ENCODE peak calls at places on chromosomes 12 and 14, in six cellular contexts. Y is aorta; D is effector memory CD4-positive, alpha-beta T cell; V is heart left ventricle; U is upper lobe of right lung; S is CD8-positive, alpha-beta memory T cell. E is an unnamed sample.

GRCh38 chr14:58822856-58823255 is 185.1 kb downstream of the DACT1 start:
- DNase-seq in Y (no peak), D (no peak), U (no peak), V (no peak), S (no peak), E (no peak)

GRCh38 chr14:53450871-53451270 is 297.7 kb upstream of the DDHD1 start:
- DNase-seq in U (no peak), S (no peak), V (no peak), D (no peak), Y (no peak), E (peak)

GRCh38 chr14:98622208-98623051 is 649.6 kb downstream of the BCL11B start:
- DNase-seq in Y (no peak), D (no peak), S (no peak), V (no peak), U (no peak), E (peak)

GRCh38 chr12:65420941-65421340 is 142.5 kb downstream of the MSRB3 start:
- DNase-seq in U (no peak), S (no peak), D (no peak), Y (no peak), V (no peak), E (no peak)

GRCh38 chr14:100122481-100123215 is 36.8 kb downstream of the DEGS2 start:
- DNase-seq in D (no peak), V (no peak), S (no peak), U (no peak), Y (no peak), E (no peak)

GRCh38 chr12:57334219-57334618 is 83.2 kb upstream of the STAC3 start:
- DNase-seq in U (no peak), Y (no peak), V (no peak), S (no peak), D (no peak), E (no peak)

GRCh38 chr12:52310622-52311281 is 10.4 kb downstream of the KRT83 start:
- DNase-seq in U (no peak), Y (peak), D (no peak), V (no peak), S (no peak), E (peak)

GRCh38 chr12:65123435-65124063 is 2.4 kb upstream of the WIF1 start:
- DNase-seq in V (no peak), U (no peak), D (no peak), Y (no peak), S (no peak), E (no peak)

GRCh38 chr12:68428211-68428610 is 96.0 kb upstream of the MDM1 start:
- DNase-seq in U (no peak), S (no peak), D (no peak), V (no peak), Y (no peak), E (no peak)

GRCh38 chr14:103099081-103099732 is 4.7 kb downstream of the EXOC3L4 start:
- DNase-seq in D (no peak), S (no peak), Y (no peak), V (no peak), U (no peak), E (no peak)

GRCh38 chr12:109179927-109180326 is 63.5 kb downstream of the ACACB start:
- DNase-seq in U (no peak), V (no peak), D (no peak), S (no peak), Y (peak), E (no peak)

GRCh38 chr12:46358325-46358700 is 14.3 kb downstream of the SLC38A2 start:
- DNase-seq in V (no peak), U (no peak), D (no peak), Y (no peak), S (no peak), E (no peak)

GRCh38 chr12:42735869-42736361 is 146.4 kb upstream of the PRICKLE1 start:
- DNase-seq in V (peak), Y (peak), U (no peak), S (no peak), D (no peak), E (no peak)

GRCh38 chr14:50062438-50063039 is 53.8 kb downstream of the VCPKMT start:
- DNase-seq in Y (no peak), U (peak), D (peak), V (no peak), S (peak), E (peak)

GRCh38 chr14:58362798-58363412 is 32.8 kb upstream of the TOMM20L start:
- DNase-seq in S (no peak), V (no peak), U (no peak), D (no peak), Y (no peak), E (no peak)

GRCh38 chr12:56487448-56488040 is 417 bp downstream of the GLS2 start:
- DNase-seq in Y (peak), U (peak), D (peak), S (peak), V (peak), E (no peak)

GRCh38 chr12:14238224-14238792 is 127.2 kb upstream of the ATF7IP start:
- DNase-seq in D (no peak), Y (no peak), S (no peak), V (no peak), U (no peak), E (no peak)

GRCh38 chr12:31603546-31604009 is 12.6 kb upstream of the DENND5B start:
- DNase-seq in V (no peak), U (no peak), D (no peak), Y (no peak), S (no peak), E (no peak)

GRCh38 chr12:95623554-95624170 is 72.4 kb upstream of the USP44 start:
- DNase-seq in Y (peak), D (peak), V (peak), U (peak), S (no peak), E (peak)

GRCh38 chr12:3944620-3945019 is 71.4 kb upstream of the PARP11 start:
- DNase-seq in V (no peak), S (no peak), U (no peak), Y (no peak), D (no peak), E (no peak)

GRCh38 chr12:80165741-80166140 is 66.4 kb downstream of the OTOGL start:
- DNase-seq in S (no peak), D (no peak), U (no peak), V (no peak), Y (no peak), E (no peak)

GRCh38 chr14:51682411-51682810 is 30.7 kb downstream of the FRMD6 start:
- DNase-seq in U (no peak), Y (no peak), D (no peak), S (no peak), V (no peak), E (no peak)

GRCh38 chr14:103372552-103373304 is 12.5 kb upstream of the MARK3 start:
- DNase-seq in D (no peak), U (no peak), V (no peak), Y (peak), S (no peak), E (peak)

GRCh38 chr12:109458086-109458485 is 19.0 kb downstream of the KCTD10 start:
- DNase-seq in D (no peak), Y (no peak), S (no peak), U (no peak), V (no peak), E (peak)

GRCh38 chr12:126036348-126036747 is 971.1 kb downstream of the AACS start:
- DNase-seq in V (no peak), D (no peak), U (no peak), Y (no peak), S (no peak), E (no peak)

GRCh38 chr14:50222061-50222613 is 9.2 kb downstream of the SOS2 start:
- DNase-seq in Y (no peak), V (no peak), U (no peak), D (no peak), S (no peak), E (no peak)

GRCh38 chr14:55688566-55688965 is 108.6 kb downstream of the KTN1 start:
- DNase-seq in D (no peak), V (no peak), Y (no peak), S (no peak), U (no peak), E (no peak)

GRCh38 chr12:127550271-127550670 is 716.7 kb upstream of the TMEM132C start:
- DNase-seq in V (no peak), D (no peak), U (no peak), S (no peak), Y (no peak), E (peak)

DNA sequence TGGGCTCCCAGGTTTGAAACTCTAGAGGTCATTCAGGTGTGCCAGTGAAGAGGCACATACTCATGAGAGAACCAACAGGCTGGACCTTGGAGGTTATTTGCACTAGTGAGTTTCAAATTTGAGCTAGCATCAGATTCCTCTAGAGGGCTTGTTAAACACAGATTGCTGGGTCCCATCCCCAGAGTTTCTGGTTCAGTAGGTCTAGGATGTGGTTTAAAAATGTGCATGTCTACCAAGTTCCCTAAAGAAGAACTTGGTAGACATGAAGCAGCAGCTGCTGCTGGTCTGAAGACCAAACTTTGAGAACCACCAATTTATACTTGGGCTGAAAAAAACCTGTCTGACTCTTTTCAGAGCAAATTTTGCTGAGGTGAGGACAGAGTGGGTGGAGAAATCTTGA is 61.7 kb downstream of the SUSD6 start:
- DNase-seq in Y (no peak), V (no peak), D (no peak), S (no peak), U (no peak), E (no peak)
- H3K4me3 ChIP-seq in Y (no peak), V (no peak), D (no peak), S (no peak), U (no peak), E (no peak)

DNA sequence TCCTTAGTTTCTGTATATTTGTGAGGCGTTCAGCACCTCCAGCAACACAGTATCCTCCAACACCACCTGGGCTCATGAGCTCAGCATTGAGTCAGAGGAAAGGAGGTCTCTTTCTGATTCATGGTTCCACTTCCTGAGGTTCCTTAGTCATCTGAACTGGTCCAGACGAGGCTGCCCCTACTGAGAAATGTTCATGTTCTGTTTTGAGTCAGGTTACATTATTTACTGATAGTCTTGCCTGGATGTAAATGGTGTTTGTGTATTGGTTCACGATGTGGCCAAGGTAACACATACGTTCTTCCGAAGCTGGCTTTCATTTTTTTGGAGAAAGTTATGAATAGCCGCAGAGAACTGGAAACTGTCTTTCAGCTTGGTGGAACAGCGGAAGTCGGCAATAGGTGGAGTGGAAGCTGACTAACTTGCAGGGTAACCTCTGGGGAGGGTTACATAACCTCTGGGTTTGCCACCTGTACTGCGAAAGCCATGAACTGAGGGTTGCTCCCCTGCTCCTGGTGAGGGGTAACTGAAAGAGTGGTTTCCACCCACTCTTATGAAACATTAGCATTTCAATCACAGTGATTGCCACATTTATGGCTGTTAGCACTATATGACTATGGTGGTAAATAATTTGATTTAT is 42.2 kb upstream of the MANSC4 start:
- DNase-seq in Y (no peak), V (no peak), S (peak), U (no peak), D (peak), E (peak)
- H3K27ac ChIP-seq in Y (no peak), V (no peak), S (no peak), U (no peak), D (peak), E (peak)

DNA sequence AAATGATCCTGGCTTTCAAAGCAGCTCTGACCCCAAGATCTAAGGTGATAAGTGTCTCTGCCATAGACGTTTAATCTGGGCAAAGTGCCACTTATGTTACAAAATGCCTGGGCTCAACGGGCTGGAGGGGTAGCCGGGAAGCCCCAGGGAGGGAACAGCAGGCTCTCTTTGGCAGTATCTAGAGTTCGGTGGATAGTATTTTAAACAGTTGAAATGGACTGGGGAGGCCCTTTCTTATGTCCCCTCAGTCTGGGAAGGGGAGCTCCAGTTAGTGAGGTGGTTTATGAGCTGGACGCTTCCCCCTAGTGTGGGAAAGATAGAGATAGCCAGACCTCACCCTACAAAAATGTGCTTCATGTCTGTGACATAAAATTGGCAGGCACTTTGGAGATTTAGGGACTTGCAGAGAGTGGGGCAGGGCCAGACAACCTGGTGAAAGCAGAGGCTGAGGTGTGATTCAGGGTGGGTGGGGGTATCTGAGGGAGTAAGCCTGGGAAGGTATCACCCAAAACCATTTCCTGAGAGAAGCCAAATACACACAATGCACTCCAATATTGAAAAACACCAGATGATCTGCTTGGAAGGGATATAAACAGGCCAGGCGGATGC is 5.4 kb upstream of the HOXC11 start:
- DNase-seq in V (no peak), D (no peak), U (no peak), Y (peak), S (no peak), E (no peak)
- H3K4me3 ChIP-seq in V (no peak), D (no peak), U (no peak), Y (no peak), S (no peak), E (no peak)

GRCh38 chr14:89442280-89442679 is 25.2 kb upstream of the FOXN3 start:
- DNase-seq in D (no peak), S (no peak), Y (no peak), V (no peak), U (no peak), E (no peak)

GRCh38 chr14:89444044-89444443 is 27.0 kb upstream of the FOXN3 start:
- DNase-seq in U (no peak), Y (no peak), S (no peak), V (no peak), D (no peak), E (no peak)

GRCh38 chr14:89440997-89441909 is 24.2 kb upstream of the FOXN3 start:
- DNase-seq in S (no peak), D (no peak), U (no peak), V (no peak), Y (no peak), E (no peak)

GRCh38 chr14:89444536-89445125 is 27.6 kb upstream of the FOXN3 start:
- DNase-seq in D (no peak), U (no peak), V (no peak), S (no peak), Y (no peak), E (no peak)

GRCh38 chr14:89443002-89443660 is 26.1 kb upstream of the FOXN3 start:
- DNase-seq in U (no peak), S (no peak), D (no peak), Y (no peak), V (no peak), E (peak)
- H3K27ac ChIP-seq in U (no peak), S (no peak), D (no peak), Y (peak), V (no peak), E (peak)

DNA sequence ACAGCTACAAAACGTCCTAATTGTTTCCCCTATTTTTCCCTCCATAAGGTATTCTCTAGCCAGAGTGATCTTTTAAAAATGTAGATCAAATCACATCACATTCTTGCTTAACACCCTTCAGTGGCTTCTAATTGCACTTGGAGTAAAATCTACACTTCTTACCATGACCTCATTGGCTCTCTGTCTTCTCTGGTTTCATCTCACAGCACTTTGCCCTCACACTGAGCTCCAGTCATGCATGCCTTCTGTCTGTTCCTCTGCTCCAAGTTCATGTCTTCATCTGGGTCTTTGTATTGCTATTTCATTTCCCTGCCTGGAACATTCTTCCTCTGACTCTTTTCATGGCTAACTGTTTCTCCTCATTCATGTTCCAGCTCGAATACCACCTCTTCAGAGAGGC is 220.4 kb upstream of the GARIN6 start:
- DNase-seq in Y (no peak), U (no peak), S (no peak), D (no peak), V (no peak), E (no peak)
- H3K4me3 ChIP-seq in Y (no peak), U (no peak), S (no peak), D (no peak), V (no peak), E (no peak)

GRCh38 chr12:27337376-27337775 is 4.7 kb downstream of the BMAL2 start:
- DNase-seq in S (no peak), V (no peak), Y (no peak), D (no peak), U (no peak), E (no peak)
- H3K27ac ChIP-seq in S (no peak), V (no peak), Y (no peak), D (no peak), U (no peak), E (no peak)

DNA sequence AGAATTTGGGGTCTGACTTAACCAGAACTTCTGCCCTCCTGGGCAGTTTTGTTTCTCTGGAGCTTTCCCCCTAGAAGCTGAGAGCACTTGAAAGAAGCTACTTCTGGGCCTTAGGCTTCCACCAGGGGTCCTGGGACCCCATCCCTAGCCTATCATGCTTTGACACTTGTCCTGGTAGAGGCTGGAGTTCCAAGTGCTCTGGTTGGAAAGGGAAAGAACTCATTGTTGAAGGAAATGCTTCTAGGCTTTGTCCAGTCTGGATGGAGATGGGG is 1.4 kb upstream of the COL2A1 start:
- DNase-seq in S (no peak), U (no peak), Y (no peak), D (no peak), V (no peak), E (no peak)
- H3K4me3 ChIP-seq in S (no peak), U (no peak), Y (no peak), D (no peak), V (no peak), E (no peak)

GRCh38 chr12:103457471-103457870 is 38.3 kb downstream of the C12orf42 start:
- DNase-seq in Y (no peak), S (no peak), U (no peak), V (no peak), D (no peak), E (no peak)
- H3K27ac ChIP-seq in Y (no peak), S (no peak), U (no peak), V (no peak), D (no peak), E (no peak)

DNA sequence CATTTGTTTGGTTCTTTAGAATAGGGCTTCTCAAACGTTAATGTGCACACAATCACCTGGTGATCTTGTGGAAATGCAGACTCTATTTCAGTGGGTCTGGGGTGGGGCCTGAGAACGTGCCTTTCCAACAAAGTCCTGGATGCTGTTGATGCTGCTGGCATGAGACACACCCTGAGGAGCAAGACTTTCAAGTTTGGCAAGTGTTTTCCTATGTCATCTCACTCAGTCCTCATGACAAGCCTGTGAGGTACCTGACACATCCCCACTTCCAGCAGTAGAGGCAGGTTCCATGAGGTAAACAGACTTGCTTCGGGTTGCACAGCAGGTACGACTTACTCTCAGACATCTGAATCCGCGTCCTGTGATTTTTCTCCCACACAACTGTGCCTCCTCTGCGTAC is 147.1 kb downstream of the MYRFL start:
- DNase-seq in V (no peak), U (no peak), Y (no peak), D (no peak), S (no peak), E (no peak)
- H3K4me3 ChIP-seq in V (no peak), U (no peak), Y (no peak), D (no peak), S (no peak), E (no peak)

E was measured in brain microvascular endothelial cell.